ENCODE peak calls at places on chromosomes 5 and 9, in five cellular contexts. S is H9; B is CD4-positive, CD25-positive, alpha-beta regulatory T cell; K is stomach; E is adrenal gland. V is an unnamed sample.
A peak's percentile ranks its signal among the peaks of the same experiment; 100 is the strongest.

GRCh38 chr5:78806544-78806943 is 158.0 kb upstream of the LHFPL2 start:
- DNase-seq in B (no peak), E (no peak), S (no peak), K (no peak), V (no peak)

GRCh38 chr5:154972476-154973080 is 31.7 kb downstream of the MRPL22 start:
- DNase-seq in B (no peak), S (peak; percentile 38), K (no peak), E (peak; percentile 43), V (peak; percentile 15)

GRCh38 chr9:80885894-80886293 is 803.5 kb downstream of the TLE1 start:
- DNase-seq in B (no peak), S (peak; percentile 35), E (no peak), K (no peak), V (no peak)

GRCh38 chr5:156295434-156295833 is 31.5 kb upstream of the SGCD start:
- DNase-seq in S (no peak), B (no peak), K (no peak), E (no peak), V (no peak)

GRCh38 chr9:2260401-2261306 is 245.5 kb downstream of the SMARCA2 start:
- DNase-seq in B (no peak), K (peak; percentile 35), S (no peak), E (peak; percentile 82), V (no peak)

GRCh38 chr9:98503867-98504800 is 204.6 kb downstream of the GABBR2 start:
- DNase-seq in S (peak; percentile 28), B (no peak), K (no peak), E (no peak), V (no peak)

GRCh38 chr5:172727551-172727950 is 43.4 kb downstream of the DUSP1 start:
- DNase-seq in K (no peak), B (no peak), E (no peak), S (no peak), V (no peak)

GRCh38 chr5:179716286-179716685 is 16.3 kb upstream of the MAML1 start:
- DNase-seq in E (no peak), S (no peak), B (no peak), K (no peak), V (no peak)

GRCh38 chr5:107170620-107171019 is 500.1 kb downstream of the EFNA5 start:
- DNase-seq in E (no peak), B (no peak), K (no peak), S (no peak), V (no peak)

GRCh38 chr9:2356391-2356790 is 265.2 kb upstream of the VLDLR start:
- DNase-seq in E (no peak), K (no peak), S (no peak), B (no peak), V (no peak)

GRCh38 chr9:129070670-129071525 is 10.0 kb upstream of the DOLPP1 start:
- DNase-seq in K (no peak), E (no peak), S (peak; percentile 47), B (no peak), V (no peak)

GRCh38 chr5:107359916-107360234 is 310.9 kb downstream of the EFNA5 start:
- DNase-seq in S (no peak), E (no peak), B (no peak), K (no peak), V (no peak)

GRCh38 chr9:21549890-21550289 is 67.8 kb upstream of the IFNE start:
- DNase-seq in B (no peak), K (no peak), E (no peak), S (no peak), V (no peak)

GRCh38 chr5:78157001-78157400 is 137.5 kb downstream of the AP3B1 start:
- DNase-seq in K (no peak), S (no peak), E (no peak), B (no peak), V (no peak)

GRCh38 chr9:75599249-75599648 is 291.2 kb upstream of the PCSK5 start:
- DNase-seq in E (no peak), S (no peak), K (no peak), B (no peak), V (no peak)

GRCh38 chr5:83516361-83516760 is 44.8 kb downstream of the VCAN start:
- DNase-seq in B (no peak), K (no peak), S (no peak), E (no peak), V (no peak)

GRCh38 chr5:150146862-150147579 is 8.6 kb downstream of the PDGFRB start:
- DNase-seq in E (no peak), K (no peak), B (no peak), S (no peak), V (no peak)

GRCh38 chr5:104071887-104072286 is 509.3 kb upstream of the NUDT12 start:
- DNase-seq in K (no peak), B (no peak), S (no peak), E (no peak), V (no peak)

GRCh38 chr5:57368010-57368409 is 114.6 kb downstream of the ACTBL2 start:
- DNase-seq in S (no peak), K (no peak), B (no peak), E (no peak), V (no peak)

GRCh38 chr9:134432471-134432870 is 106.2 kb downstream of the RXRA start:
- DNase-seq in B (no peak), S (no peak), E (no peak), K (no peak), V (no peak)

GRCh38 chr5:78544531-78545200 is 103.9 kb downstream of the LHFPL2 start:
- DNase-seq in B (no peak), S (no peak), E (peak; percentile 54), K (no peak), V (no peak)

GRCh38 chr5:155726267-155726666 is 600.7 kb upstream of the SGCD start:
- DNase-seq in K (no peak), B (no peak), S (peak; percentile 35), E (no peak), V (peak; percentile 11)

GRCh38 chr5:175460126-175460525 is 16.1 kb upstream of the DRD1 start:
- DNase-seq in S (no peak), B (no peak), K (no peak), E (no peak), V (no peak)

GRCh38 chr5:91865920-91866319 is 482.8 kb upstream of the ARRDC3 start:
- DNase-seq in S (no peak), B (no peak), K (no peak), E (no peak), V (no peak)

GRCh38 chr9:134321957-134322741 is 4.1 kb upstream of the RXRA start:
- DNase-seq in K (peak; percentile 62), S (no peak), E (peak; percentile 13), B (no peak), V (peak; percentile 51)

GRCh38 chr5:55176176-55176818 is 3.3 kb upstream of the CDC20B start:
- DNase-seq in B (no peak), E (no peak), S (peak; percentile 87), K (peak; percentile 73), V (peak; percentile 71)

GRCh38 chr5:18179579-18179978 is 545.3 kb downstream of the TAF11L14 start:
- DNase-seq in S (no peak), E (no peak), B (no peak), K (no peak), V (no peak)

GRCh38 chr5:62199792-62200716 is 106.0 kb upstream of the KIF2A start:
- DNase-seq in K (no peak), B (no peak), S (no peak), E (no peak), V (no peak)

GRCh38 chr5:135466178-135467050 is 14.3 kb upstream of the TIFAB start:
- DNase-seq in E (peak; percentile 59), B (no peak), K (peak; percentile 80), S (peak; percentile 86), V (peak; percentile 71)

GRCh38 chr5:85605381-85605780 is 1012.4 kb upstream of the COX7C start:
- DNase-seq in S (no peak), K (no peak), B (no peak), E (no peak), V (no peak)

GRCh38 chr5:40124367-40124766 is 555.3 kb upstream of the PTGER4 start:
- DNase-seq in K (no peak), B (no peak), E (no peak), S (no peak), V (no peak)

DNA sequence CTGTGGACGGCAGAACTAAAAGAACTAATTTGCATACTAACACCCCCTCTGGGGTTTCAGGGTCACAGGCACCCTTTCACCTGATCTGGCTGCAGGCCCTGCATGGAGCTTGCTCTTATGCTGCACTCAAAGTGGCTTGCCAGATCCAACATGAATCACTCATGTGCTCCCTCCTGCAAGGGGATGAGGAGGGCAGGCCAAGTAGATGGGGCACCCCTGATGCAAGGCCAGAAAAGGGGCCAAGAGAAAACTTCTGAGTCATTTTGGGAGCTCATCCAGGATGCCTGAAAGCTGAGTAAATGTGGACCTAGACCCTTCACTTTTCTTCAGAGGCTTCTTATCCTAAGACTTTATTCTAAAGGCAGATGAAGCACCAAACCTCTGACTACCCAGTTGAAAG is 558.5 kb upstream of the PTGER4 start:
- DNase-seq in B (no peak), K (no peak), E (no peak), S (no peak), V (no peak)
- H3K9me3 ChIP-seq in B (peaks cover 4% of the 10 kb centered on the region), K (peaks cover 5% of the 10 kb centered on the region), E (no peaks in the 10 kb centered on the region), S (peaks cover 22% of the 10 kb centered on the region), V (no peaks in the 10 kb centered on the region)

DNA sequence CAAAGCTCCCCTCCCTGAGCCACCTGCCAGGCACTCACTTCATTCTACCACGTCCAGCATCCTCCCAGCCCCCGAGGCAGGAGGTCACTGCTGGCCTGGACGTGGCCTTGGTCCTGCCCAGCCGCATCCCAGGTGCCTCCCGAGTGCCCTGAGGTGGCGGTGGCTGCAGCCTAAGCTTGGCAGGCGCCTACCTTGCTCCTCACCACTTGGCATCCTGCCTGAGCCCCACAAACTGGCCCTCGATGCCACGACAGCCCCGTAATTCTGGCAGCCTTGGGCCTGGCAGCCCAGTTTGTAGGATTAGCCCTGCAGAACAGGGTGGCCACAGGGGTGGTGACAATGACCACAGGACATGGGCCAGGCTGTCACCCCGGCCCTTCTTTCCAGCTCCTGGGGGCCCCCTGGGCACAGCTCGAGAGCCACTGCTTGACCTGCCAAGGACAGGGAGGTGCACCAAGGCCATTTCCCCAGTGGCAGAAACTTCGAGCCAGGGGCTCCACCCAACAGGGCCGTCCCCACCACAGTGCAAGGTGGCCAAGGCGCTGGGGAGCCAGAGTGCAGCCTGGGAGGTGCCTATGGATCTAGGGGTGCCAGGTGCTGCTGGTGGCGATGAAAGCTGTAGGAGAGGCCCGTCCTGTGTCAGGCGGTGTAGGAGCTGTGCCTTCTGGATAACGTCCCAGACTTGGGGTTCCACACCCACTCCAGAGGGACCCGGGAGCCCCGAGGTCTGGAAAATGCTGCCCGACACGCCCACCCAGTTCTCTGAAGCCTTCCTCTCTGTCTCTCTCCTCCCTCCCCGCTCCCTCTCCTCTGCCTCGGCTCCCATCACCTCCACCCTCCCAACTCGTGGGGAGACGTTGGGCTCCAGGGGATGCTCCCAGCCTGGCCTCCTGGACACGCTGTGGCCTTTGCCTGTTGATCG is 18.4 kb downstream of the NKD2 start:
- DNase-seq in E (no peak), B (no peak), K (no peak), S (no peak), V (peak; percentile 4)
- H3K27ac ChIP-seq in E (no peak overlapping the region), B (no peak overlapping the region), K (no peak overlapping the region), S (no peak overlapping the region), V (no peak overlapping the region)

DNA sequence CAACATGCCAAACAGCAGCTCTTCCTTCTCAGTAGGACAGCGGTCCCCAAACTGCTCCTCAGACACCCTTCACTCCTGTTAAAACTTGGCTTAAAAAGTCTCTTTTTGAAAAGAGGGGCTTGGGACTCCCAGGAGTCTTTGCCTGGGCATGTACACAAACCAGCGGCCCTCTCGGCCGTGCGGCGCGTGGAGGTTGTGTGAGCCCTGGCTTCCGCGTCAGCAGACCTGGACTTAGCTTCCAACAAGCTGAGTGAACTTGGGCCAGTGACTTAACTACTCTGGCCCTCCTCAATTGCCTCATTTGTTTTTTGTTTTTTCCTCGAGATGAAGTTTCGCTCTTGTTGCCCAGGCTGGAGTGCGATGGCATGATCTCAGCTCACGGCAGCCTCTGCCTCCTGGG is 15.3 kb upstream of the NTNG2 start:
- DNase-seq in S (no peak), B (no peak), K (no peak), E (no peak), V (no peak)
- H3K27me3 ChIP-seq in S (no peaks in the 10 kb centered on the region), B (no peaks in the 10 kb centered on the region), K (peaks cover 58% of the 10 kb centered on the region), E (peaks cover 17% of the 10 kb centered on the region), V (peaks cover 10% of the 10 kb centered on the region)

GRCh38 chr5:4104831-4105597 is 509.4 kb downstream of the IRX1 start:
- DNase-seq in S (no peak), E (no peak), K (no peak), B (no peak), V (no peak)
- H3K9me3 ChIP-seq in S (no peaks in the 10 kb centered on the region), E (no peaks in the 10 kb centered on the region), K (no peaks in the 10 kb centered on the region), B (no peaks in the 10 kb centered on the region), V (no peaks in the 10 kb centered on the region)

V was measured in body of pancreas.